ENCODE peak calls at places on chromosomes 2 and 18, in six cellular contexts. W is HCEC 1CT; C is HepG2; R is activated CD4-positive, alpha-beta T cell treated with anti-CD3 and anti-CD28 coated beads, Interleukin-2, amount 50 U/mL, for 4 hours; G is activated CD4-positive, CD25-positive, alpha-beta regulatory T cell treated with anti-CD3 and anti-CD28 coated beads, Interleukin-2, amount 50 U/mL, for 72 hours; T is amygdala. Y is an unnamed sample.

GRCh38 chr18:22840606-22841144 is 92.5 kb upstream of the RBBP8 start:
- DNase-seq in G (no peak), C (no peak), T (no peak), W (peak; percentile 18), R (no peak), Y (no peak)

GRCh38 chr2:102520009-102520408 is 47.0 kb downstream of the SLC9A4 start:
- DNase-seq in C (peak; percentile 56), T (no peak), G (no peak), R (no peak), W (peak; percentile 30), Y (no peak)

GRCh38 chr2:207847807-207848544 is 78.3 kb upstream of the FZD5 start:
- DNase-seq in T (no peak), C (peak; percentile 99), W (no peak), R (no peak), G (no peak), Y (no peak)

GRCh38 chr2:62775367-62775668 is 69.8 kb downstream of the EHBP1 start:
- DNase-seq in C (no peak), T (no peak), R (no peak), G (no peak), W (no peak), Y (no peak)

GRCh38 chr18:74496508-74497307 is 545 bp downstream of the CNDP2 start:
- DNase-seq in T (peak; percentile 73), G (peak; percentile 63), C (peak; percentile 65), W (peak; percentile 64), R (peak; percentile 19), Y (no peak)

GRCh38 chr18:58769321-58769720 is 95.4 kb upstream of the ZNF532 start:
- DNase-seq in T (no peak), G (no peak), W (no peak), R (no peak), C (no peak), Y (no peak)

GRCh38 chr2:73862987-73863386 is 29.8 kb upstream of the ACTG2 start:
- DNase-seq in R (no peak), W (no peak), C (no peak), T (no peak), G (no peak), Y (no peak)

GRCh38 chr18:49247786-49248185 is 212.7 kb downstream of the DYM start:
- DNase-seq in W (no peak), T (no peak), G (no peak), R (no peak), C (no peak), Y (no peak)

GRCh38 chr2:24824966-24825882 is 32.0 kb downstream of the CENPO start:
- DNase-seq in W (peak; percentile 28), R (no peak), G (peak; percentile 50), T (no peak), C (no peak), Y (no peak)

GRCh38 chr2:32008811-32009478 is 1.9 kb downstream of the MEMO1 start:
- DNase-seq in G (no peak), T (no peak), C (peak; percentile 32), R (no peak), W (peak; percentile 41), Y (no peak)

GRCh38 chr2:128441341-128442052 is 122.8 kb upstream of the HS6ST1 start:
- DNase-seq in G (no peak), T (no peak), R (no peak), C (no peak), W (no peak), Y (no peak)

GRCh38 chr2:96760986-96761832 is 507 bp downstream of the CNNM4 start:
- DNase-seq in G (no peak), T (peak; percentile 12), W (no peak), C (peak; percentile 33), R (peak; percentile 63), Y (no peak)

GRCh38 chr2:149611100-149611820 is 23.7 kb upstream of the MMADHC start:
- DNase-seq in R (no peak), T (no peak), G (no peak), W (no peak), C (no peak), Y (no peak)

GRCh38 chr2:211564441-211564840 is 974.2 kb downstream of the ERBB4 start:
- DNase-seq in C (no peak), G (no peak), W (no peak), T (no peak), R (no peak), Y (no peak)

GRCh38 chr2:240513544-240514287 is 44.1 kb downstream of the ANKMY1 start:
- DNase-seq in W (peak; percentile 87), R (peak; percentile 80), C (peak; percentile 72), T (peak; percentile 53), G (peak; percentile 85), Y (peak; percentile 73)

GRCh38 chr2:119784876-119785275 is 25.2 kb downstream of the PTPN4 start:
- DNase-seq in C (no peak), T (no peak), W (no peak), R (no peak), G (no peak), Y (no peak)

GRCh38 chr2:127254386-127254981 is 34.4 kb upstream of the CYP27C1 start:
- DNase-seq in R (no peak), C (no peak), G (no peak), W (peak; percentile 2), T (no peak), Y (no peak)

GRCh38 chr2:222592176-222592575 is 63.7 kb downstream of the FARSB start:
- DNase-seq in T (no peak), G (no peak), R (no peak), W (no peak), C (no peak), Y (no peak)

GRCh38 chr2:41930807-41931566 is 116.8 kb upstream of the PKDCC start:
- DNase-seq in G (no peak), W (peak; percentile 60), R (no peak), T (no peak), C (no peak), Y (no peak)

GRCh38 chr2:101546376-101547058 is 71.6 kb upstream of the RFX8 start:
- DNase-seq in T (no peak), C (no peak), W (peak; percentile 77), G (no peak), R (no peak), Y (no peak)

GRCh38 chr2:200756618-200757321 is 54.9 kb upstream of the BZW1 start:
- DNase-seq in R (no peak), C (peak; percentile 95), W (peak; percentile 82), T (no peak), G (no peak), Y (no peak)

GRCh38 chr2:217691920-217692666 is 310.7 kb downstream of the TNS1 start:
- DNase-seq in G (no peak), R (no peak), W (no peak), T (no peak), C (no peak), Y (no peak)

GRCh38 chr2:60998628-60999545 is 18.6 kb upstream of the PEX13 start:
- DNase-seq in W (peak; percentile 57), G (no peak), T (no peak), C (peak; percentile 62), R (no peak), Y (no peak)

GRCh38 chr2:228658998-228659397 is 477.5 kb upstream of the SPHKAP start:
- DNase-seq in T (no peak), G (no peak), W (peak; percentile 93), C (no peak), R (no peak), Y (no peak)

GRCh38 chr2:226661789-226662545 is 137.7 kb downstream of the IRS1 start:
- DNase-seq in T (no peak), W (peak; percentile 99), R (no peak), C (no peak), G (no peak), Y (no peak)

GRCh38 chr2:85266424-85267041 is 61.3 kb downstream of the TGOLN2 start:
- DNase-seq in W (peak; percentile 53), R (peak; percentile 60), T (peak; percentile 26), G (peak; percentile 84), C (peak; percentile 70), Y (peak; percentile 42)

GRCh38 chr18:13436596-13436995 is 218.0 kb downstream of the LDLRAD4 start:
- DNase-seq in G (no peak), T (no peak), R (peak; percentile 43), W (no peak), C (no peak), Y (peak; percentile 44)

GRCh38 chr2:141062016-141062415 is 1068.8 kb downstream of the LRP1B start:
- DNase-seq in T (peak; percentile 14), C (no peak), W (no peak), G (no peak), R (no peak), Y (no peak)

GRCh38 chr2:47535073-47535472 is 132.1 kb downstream of the MSH2 start:
- DNase-seq in R (no peak), C (no peak), G (no peak), W (no peak), T (no peak), Y (no peak)

GRCh38 chr2:221385716-221386115 is 186.4 kb downstream of the EPHA4 start:
- DNase-seq in G (no peak), T (no peak), R (no peak), W (no peak), C (no peak), Y (no peak)

GRCh38 chr2:12116228-12116750 is 369.9 kb downstream of the LPIN1 start:
- DNase-seq in R (no peak), T (no peak), G (no peak), W (no peak), C (no peak), Y (no peak)

GRCh38 chr18:48990497-48991298 is 39.9 kb upstream of the SMAD7 start:
- DNase-seq in C (peak; percentile 76), R (no peak), T (no peak), W (peak; percentile 67), G (no peak), Y (no peak)

GRCh38 chr2:68774569-68775271 is 40.1 kb downstream of the ARHGAP25 start:
- DNase-seq in T (peak; percentile 33), W (no peak), C (no peak), R (peak; percentile 39), G (peak; percentile 71), Y (peak; percentile 38)

GRCh38 chr2:219571311-219572236 is at the start of gene OBSL1:
- DNase-seq in C (peak; percentile 90), G (no peak), T (peak; percentile 40), R (no peak), W (peak; percentile 52), Y (no peak)

Y was measured in activated effector memory CD4-positive, alpha-beta T cell treated with Interleukin-2 at 50 U/mL for 16 hours.